ENCODE peak calls at places on chromosomes 12 and 14, in eight cellular contexts. M is effector memory CD8-positive, alpha-beta T cell; K is foreskin keratinocyte; W is T-helper 9 cell; Y is T-helper 2 cell; C is AG04450; Q is renal cortical epithelial cell; R is NCI-H2029. T is an unnamed sample.
A peak's percentile ranks its signal among the peaks of the same experiment; 100 is the strongest.

GRCh38 chr12:97177482-97177881 is 270.4 kb downstream of the NEDD1 start:
- DNase-seq in R (no peak), Q (no peak), Y (no peak), C (no peak), K (no peak), M (no peak), W (no peak), T (no peak)

GRCh38 chr12:47014474-47014873 is 64.9 kb upstream of the PCED1B start:
- DNase-seq in R (no peak), C (peak; percentile 84), M (no peak), W (no peak), K (peak; percentile 48), Q (peak; percentile 90), Y (no peak), T (no peak)

GRCh38 chr14:51643137-51643536 is 8.6 kb upstream of the FRMD6 start:
- DNase-seq in R (no peak), M (no peak), K (peak; percentile 61), Q (peak; percentile 83), W (no peak), Y (no peak), C (no peak), T (no peak)

GRCh38 chr12:124919646-124920352 is 5.3 kb upstream of the UBC start:
- DNase-seq in K (peak; percentile 84), M (no peak), W (no peak), Y (peak; percentile 33), C (no peak), Q (peak; percentile 65), R (no peak), T (no peak)

GRCh38 chr14:29089849-29090248 is 323.3 kb downstream of the FOXG1 start:
- DNase-seq in K (no peak), M (no peak), C (no peak), Q (no peak), Y (no peak), W (no peak), R (no peak), T (no peak)

GRCh38 chr14:75631453-75631831 is 29.2 kb downstream of the ERG28 start:
- DNase-seq in M (no peak), K (peak; percentile 30), W (no peak), R (no peak), Q (peak; percentile 49), Y (no peak), C (no peak), T (no peak)

GRCh38 chr12:50397122-50397650 is 777 bp upstream of the FAM186A start:
- DNase-seq in Y (no peak), Q (no peak), R (no peak), C (no peak), W (no peak), M (no peak), K (no peak), T (no peak)

GRCh38 chr14:30728471-30728870 is 106.4 kb downstream of the SCFD1 start:
- DNase-seq in Y (no peak), K (no peak), Q (no peak), M (no peak), R (no peak), C (no peak), W (no peak), T (no peak)

GRCh38 chr12:130646690-130647089 is 69.4 kb downstream of the RIMBP2 start:
- DNase-seq in M (no peak), W (no peak), Q (no peak), Y (no peak), K (no peak), C (no peak), R (no peak), T (no peak)

GRCh38 chr14:75053396-75054289 is 2.4 kb upstream of the MLH3 start:
- DNase-seq in W (no peak), Q (no peak), C (no peak), R (no peak), Y (no peak), M (no peak), K (no peak), T (no peak)

GRCh38 chr12:20345866-20346265 is 22.5 kb upstream of the PDE3A start:
- DNase-seq in W (no peak), Q (no peak), Y (no peak), C (no peak), R (no peak), K (no peak), M (no peak), T (no peak)

GRCh38 chr14:100827751-100828447 is 2.0 kb downstream of the MEG3 start:
- DNase-seq in Q (no peak), W (no peak), K (peak; percentile 11), C (peak; percentile 46), Y (no peak), R (no peak), M (no peak), T (no peak)

GRCh38 chr14:26863736-26864135 is 265.9 kb upstream of the NOVA1 start:
- DNase-seq in Y (no peak), M (no peak), R (no peak), C (no peak), W (no peak), Q (peak; percentile 74), K (peak; percentile 56), T (no peak)

GRCh38 chr12:91846466-91847055 is 299.1 kb downstream of the BTG1 start:
- DNase-seq in R (no peak), Q (no peak), C (no peak), Y (no peak), M (no peak), W (no peak), K (no peak), T (no peak)

GRCh38 chr12:55728185-55728931 is 451 bp downstream of the CD63 start:
- DNase-seq in C (no peak), Y (no peak), W (no peak), R (peak; percentile 43), Q (no peak), M (no peak), K (no peak), T (no peak)

GRCh38 chr12:91178801-91179200 is 3.8 kb downstream of the DCN start:
- DNase-seq in Q (no peak), M (no peak), Y (no peak), W (no peak), R (no peak), C (no peak), K (no peak), T (no peak)

GRCh38 chr14:94680498-94681288 is 68.5 kb downstream of the SERPINA3 start:
- DNase-seq in M (no peak), K (no peak), R (no peak), Q (no peak), C (no peak), W (no peak), Y (no peak), T (no peak)

GRCh38 chr12:45216297-45216982 is 545 bp downstream of the ANO6 start:
- DNase-seq in Q (no peak), R (peak; percentile 9), K (peak; percentile 41), C (no peak), Y (peak; percentile 9), M (peak; percentile 9), W (peak; percentile 25), T (no peak)

GRCh38 chr14:93234798-93235197 is 27.7 kb downstream of the UBR7 start:
- DNase-seq in Q (peak; percentile 91), W (no peak), Y (no peak), C (no peak), R (no peak), K (peak; percentile 90), M (no peak), T (no peak)

GRCh38 chr14:68884031-68885030 is 91.5 kb upstream of the ZFP36L1 start:
- DNase-seq in R (peak; percentile 65), Q (peak; percentile 83), K (peak; percentile 91), W (no peak), M (no peak), Y (no peak), C (peak; percentile 77), T (no peak)

GRCh38 chr12:86249856-86250255 is 6.3 kb downstream of the MGAT4C start:
- DNase-seq in K (peak; percentile 48), R (no peak), Y (no peak), C (peak; percentile 16), M (no peak), Q (peak; percentile 91), W (no peak), T (no peak)

GRCh38 chr14:28772613-28773012 is 6.0 kb downstream of the FOXG1 start:
- DNase-seq in K (no peak), Q (no peak), Y (no peak), R (peak; percentile 59), C (no peak), M (no peak), W (no peak), T (no peak)

T was measured in T follicular helper cell.